ENCODE peak calls at places on chromosomes 11 and 22, in five cellular contexts. S is tibial artery, P is dorsolateral prefrontal cortex, G is fibroblast of mammary gland, C is heart left ventricle. W is an unnamed sample.
A peak's percentile ranks its signal among the peaks of the same experiment; 100 is the strongest.

GRCh38 chr22:31176923-31177322 is 16.9 kb downstream of the RNF185 start:
- DNase-seq in C (no peak), G (no peak), P (no peak), S (no peak), W (no peak)

GRCh38 chr11:108890482-108891092 is 225.7 kb downstream of the DDX10 start:
- DNase-seq in C (no peak), G (peak; percentile 30), P (no peak), S (no peak), W (no peak)

GRCh38 chr11:13260963-13261599 is 16.5 kb upstream of the BMAL1 start:
- DNase-seq in S (peak; percentile 33), P (no peak), G (peak; percentile 66), C (peak; percentile 66), W (peak; percentile 21)

GRCh38 chr11:44977493-44977984 is 26.9 kb upstream of the TP53I11 start:
- DNase-seq in P (no peak), S (no peak), C (no peak), G (no peak), W (no peak)

GRCh38 chr11:120513436-120514315 is 2.1 kb downstream of the GRIK4 start:
- DNase-seq in S (no peak), G (no peak), C (no peak), P (no peak), W (no peak)

GRCh38 chr11:12674571-12674935 is 332 bp downstream of the TEAD1 start:
- DNase-seq in P (no peak), G (no peak), C (peak; percentile 71), S (no peak), W (no peak)

GRCh38 chr22:32341122-32341740 is 16.4 kb upstream of the RFPL3 start:
- DNase-seq in G (no peak), P (no peak), S (no peak), C (no peak), W (no peak)

GRCh38 chr22:47285981-47286380 is 523.5 kb downstream of the TBC1D22A start:
- DNase-seq in G (no peak), C (no peak), S (no peak), P (no peak), W (no peak)

GRCh38 chr22:31586137-31586920 is 75.7 kb downstream of the PISD start:
- DNase-seq in S (no peak), G (peak; percentile 92), C (no peak), P (no peak), W (no peak)

GRCh38 chr11:75069473-75069872 is 27.2 kb downstream of the OR2AT4 start:
- DNase-seq in P (no peak), C (no peak), S (no peak), G (no peak), W (no peak)

GRCh38 chr11:19326499-19326898 is 85.8 kb upstream of the E2F8 start:
- DNase-seq in S (no peak), P (no peak), C (no peak), G (peak; percentile 58), W (no peak)

GRCh38 chr11:87879118-87879517 is 296.1 kb downstream of the RAB38 start:
- DNase-seq in S (no peak), G (peak; percentile 39), C (no peak), P (no peak), W (no peak)

GRCh38 chr22:49779226-49779625 is 48.4 kb downstream of the BRD1 start:
- DNase-seq in S (no peak), C (no peak), P (no peak), G (no peak), W (no peak)

GRCh38 chr11:30017467-30017895 is 651 bp upstream of the KCNA4 start:
- DNase-seq in G (no peak), C (peak; percentile 28), P (no peak), S (no peak), W (no peak)

GRCh38 chr11:504994-505344 is 2.1 kb downstream of the RNH1 start:
- DNase-seq in S (no peak), P (no peak), G (no peak), C (no peak), W (no peak)

GRCh38 chr11:72173291-72173690 is 18.6 kb upstream of the FOLR1 start:
- DNase-seq in C (no peak), P (no peak), S (no peak), G (no peak), W (no peak)

GRCh38 chr11:125036933-125037332 is 26.2 kb upstream of the SLC37A2 start:
- DNase-seq in G (peak; percentile 98), P (no peak), S (no peak), C (no peak), W (no peak)

GRCh38 chr11:111735262-111736116 is 30.7 kb downstream of the PPP2R1B start:
- DNase-seq in S (peak; percentile 89), G (peak; percentile 100), P (peak; percentile 78), C (peak; percentile 73), W (peak; percentile 88)
- H3K4me3 ChIP-seq in S (peak overlapping the region; percentile 54), G (peak overlapping the region; percentile 50), P (peak overlapping the region; percentile 61), C (peak overlapping the region; percentile 51), W (peak overlapping the region; percentile 60)

GRCh38 chr11:58023435-58023931 is at the start of gene OR9Q1:
- DNase-seq in G (no peak), C (no peak), P (no peak), S (no peak), W (no peak)
- H3K4me3 ChIP-seq in G (no peak within 1 kb of the TSS), C (peak within 1 kb of the TSS; percentile 10), P (no peak within 1 kb of the TSS), S (peak within 1 kb of the TSS; percentile 1), W (no peak within 1 kb of the TSS)

GRCh38 chr11:68381716-68382115 is 69.3 kb downstream of the LRP5 start:
- DNase-seq in P (no peak), S (no peak), C (peak; percentile 62), G (no peak), W (no peak)
- H3K4me3 ChIP-seq in P (no peak overlapping the region), S (peak overlapping the region; percentile 23), C (peak overlapping the region; percentile 13), G (no peak overlapping the region), W (peak overlapping the region; percentile 30)

DNA sequence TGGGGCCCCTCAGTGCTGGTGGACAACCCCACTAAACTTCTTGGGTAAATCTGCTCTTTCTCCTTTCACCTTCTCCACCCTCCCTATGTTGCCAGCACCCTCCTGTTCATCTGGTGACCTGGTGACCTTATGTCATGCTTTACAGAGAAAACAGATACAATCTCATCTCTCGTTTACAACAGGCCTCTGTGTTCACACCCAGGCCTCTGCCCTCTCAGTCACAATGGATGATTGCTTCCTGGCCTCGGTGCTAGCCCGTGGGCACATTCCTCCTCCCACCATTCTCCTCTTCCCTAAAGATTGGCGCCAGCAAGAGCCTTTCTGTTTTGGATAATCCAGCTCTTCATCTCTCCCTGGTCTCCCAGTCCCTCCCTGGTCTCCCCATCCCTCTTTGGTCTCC is 12.3 kb upstream of the PNPLA3 start:
- DNase-seq in G (no peak), C (no peak), P (no peak), S (no peak), W (no peak)
- H3K4me3 ChIP-seq in G (no peak overlapping the region), C (no peak overlapping the region), P (no peak overlapping the region), S (no peak overlapping the region), W (no peak overlapping the region)

DNA sequence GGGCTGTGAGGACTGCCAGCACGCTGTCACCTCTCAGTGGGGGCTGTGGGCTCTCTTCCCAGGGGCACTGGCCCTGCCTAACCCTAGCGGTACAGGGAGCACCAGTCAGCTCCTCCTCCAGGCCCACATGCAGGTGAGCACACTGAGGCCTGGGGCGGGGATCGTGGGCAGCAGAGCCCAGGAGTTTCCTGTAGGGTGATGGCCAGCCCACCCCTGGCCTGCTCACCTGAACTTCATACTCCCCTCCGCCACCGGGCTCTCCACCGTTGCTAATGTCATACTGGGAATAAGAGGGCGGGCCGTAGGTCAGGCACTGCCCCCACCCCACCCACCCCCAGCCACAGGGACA is 10.0 kb upstream of the TREH start:
- DNase-seq in S (no peak), C (no peak), P (peak; percentile 55), G (no peak), W (peak; percentile 24)
- H3K4me3 ChIP-seq in S (peak overlapping the region; percentile 42), C (peak overlapping the region; percentile 45), P (peak overlapping the region; percentile 59), G (peak overlapping the region; percentile 31), W (peak overlapping the region; percentile 29)

DNA sequence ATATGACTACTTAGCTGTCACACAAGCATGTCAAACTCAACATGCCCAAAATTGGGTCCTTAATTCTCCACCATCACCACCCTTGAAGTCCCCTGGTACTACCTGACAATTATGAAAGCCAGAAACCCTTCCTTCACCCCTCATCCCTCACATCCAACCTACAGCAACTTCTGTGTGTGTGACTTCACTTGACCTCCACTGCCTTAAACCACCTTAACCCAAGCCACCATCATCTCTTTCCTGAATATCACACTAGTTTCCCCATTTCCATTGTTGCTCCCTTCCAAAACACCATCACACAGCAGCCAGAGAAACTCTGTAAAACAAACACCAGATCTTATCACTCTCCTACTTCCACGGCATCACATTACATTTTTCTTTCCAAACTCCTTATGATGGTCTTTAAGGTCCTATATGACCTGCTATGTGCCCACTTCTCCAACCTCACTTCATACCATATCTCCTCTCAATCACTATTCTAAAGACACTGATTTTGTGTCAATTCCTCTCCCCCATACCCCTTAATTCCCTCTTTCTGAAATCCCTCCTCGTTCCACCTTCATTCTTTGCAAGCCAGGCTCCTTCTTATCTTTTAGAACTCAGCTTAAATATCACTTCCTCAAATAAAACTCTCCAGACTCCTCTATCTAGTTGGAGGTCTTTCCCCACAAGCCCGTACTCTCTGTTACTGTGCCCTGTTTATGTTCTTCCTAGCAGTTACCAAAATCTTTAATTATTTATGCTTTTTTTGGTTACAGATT is 124.9 kb downstream of the RBFOX2 start:
- DNase-seq in C (no peak), G (no peak), S (no peak), P (no peak), W (no peak)
- H3K4me3 ChIP-seq in C (no peak overlapping the region), G (no peak overlapping the region), S (no peak overlapping the region), P (no peak overlapping the region), W (no peak overlapping the region)

DNA sequence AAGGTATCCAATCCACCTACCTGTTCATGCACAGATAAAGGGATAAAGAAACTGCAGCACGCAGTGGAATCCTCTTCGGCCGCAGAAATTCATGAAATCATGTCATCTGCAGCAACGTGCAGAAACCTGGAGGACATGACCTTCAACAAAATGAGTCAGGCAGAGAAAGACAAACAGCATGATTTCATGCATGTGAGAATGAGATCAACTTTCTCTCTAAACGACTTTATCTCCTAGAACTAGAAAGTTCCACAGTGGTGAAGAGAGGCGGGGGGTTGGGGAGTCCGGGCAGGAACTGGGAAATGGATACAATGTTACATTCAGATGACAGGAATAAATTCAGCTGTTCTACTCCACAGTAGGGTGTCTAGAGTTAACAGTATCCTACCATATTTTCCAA is 9.9 kb downstream of the RGL4 start:
- DNase-seq in G (no peak), P (no peak), S (no peak), C (no peak), W (no peak)
- H3K4me3 ChIP-seq in G (no peak overlapping the region), P (no peak overlapping the region), S (no peak overlapping the region), C (no peak overlapping the region), W (no peak overlapping the region)

GRCh38 chr11:73645570-73645969 is 811 bp upstream of the PLEKHB1 start:
- DNase-seq in S (no peak), C (no peak), P (no peak), G (no peak), W (no peak)

GRCh38 chr11:73648629-73649046 is 2.3 kb downstream of the PLEKHB1 start:
- DNase-seq in P (no peak), C (no peak), G (no peak), S (no peak), W (no peak)

GRCh38 chr11:73645972-73646631 is at the start of gene PLEKHB1:
- DNase-seq in C (no peak), G (peak; percentile 44), P (no peak), S (no peak), W (no peak)

GRCh38 chr11:73649206-73649605 is 2.8 kb downstream of the PLEKHB1 start:
- DNase-seq in P (no peak), G (no peak), S (no peak), C (no peak), W (no peak)

GRCh38 chr11:73647459-73648100 is 1.2 kb downstream of the PLEKHB1 start:
- DNase-seq in S (peak; percentile 85), P (peak; percentile 98), C (peak; percentile 94), G (peak; percentile 71), W (peak; percentile 90)
- H3K4me3 ChIP-seq in S (peak overlapping the region; percentile 44), P (peak overlapping the region; percentile 84), C (peak overlapping the region; percentile 39), G (peak overlapping the region; percentile 20), W (peak overlapping the region; percentile 1)